ENCODE peak calls at places on chromosomes 2 and 18, in eight cellular contexts. U is K562, Z is GM12878, Y is A549, E is ovary, L is suprapubic skin, W is stomach, F is upper lobe of left lung. M is an unnamed sample.
A peak's percentile ranks its signal among the peaks of the same experiment; 100 is the strongest.

GRCh38 chr18:9419956-9420631 is 55.2 kb upstream of the RALBP1 start:
- DNase-seq in U (no peak), Z (no peak), Y (no peak), E (no peak), L (no peak), W (no peak), F (no peak), M (peak; percentile 20)

GRCh38 chr18:46562674-46563192 is 94.3 kb downstream of the LOXHD1 start:
- DNase-seq in U (no peak), Z (no peak), Y (no peak), E (no peak), L (no peak), W (no peak), F (no peak), M (no peak)

GRCh38 chr2:48600204-48600813 is 17.3 kb upstream of the GTF2A1L start:
- DNase-seq in U (peak; percentile 23), Z (no peak), Y (peak; percentile 46), E (no peak), L (no peak), W (no peak), F (no peak), M (no peak)

GRCh38 chr2:240670402-240670801 is 12.3 kb downstream of the AQP12B start:
- DNase-seq in U (no peak), Z (no peak), Y (no peak), E (no peak), L (no peak), W (no peak), F (no peak), M (no peak)

GRCh38 chr2:136389809-136390208 is 271.9 kb upstream of the CXCR4 start:
- DNase-seq in U (no peak), Z (no peak), Y (no peak), E (no peak), L (no peak), W (no peak), F (no peak), M (no peak)

GRCh38 chr18:13612111-13612997 is 114.0 kb downstream of the FAM210A start:
- DNase-seq in U (no peak), Z (peak; percentile 94), Y (no peak), E (no peak), L (no peak), W (peak; percentile 44), F (no peak), M (peak; percentile 57)

GRCh38 chr2:18684202-18685040 is 95.1 kb upstream of the NT5C1B start:
- DNase-seq in U (no peak), Z (no peak), Y (no peak), E (no peak), L (no peak), W (no peak), F (no peak), M (no peak)

GRCh38 chr18:72235422-72235821 is 308.7 kb downstream of the CBLN2 start:
- DNase-seq in U (no peak), Z (no peak), Y (peak; percentile 15), E (no peak), L (no peak), W (no peak), F (no peak), M (no peak)

GRCh38 chr2:219060821-219061791 is at the start of gene IHH:
- DNase-seq in U (no peak), Z (no peak), Y (peak; percentile 13), E (no peak), L (no peak), W (peak; percentile 79), F (no peak), M (no peak)

GRCh38 chr2:227848586-227848985 is 22.8 kb upstream of the DAW1 start:
- DNase-seq in U (no peak), Z (peak; percentile 80), Y (no peak), E (no peak), L (no peak), W (no peak), F (no peak), M (no peak)

GRCh38 chr18:72187956-72188355 is 356.2 kb downstream of the CBLN2 start:
- DNase-seq in U (no peak), Z (no peak), Y (no peak), E (no peak), L (no peak), W (no peak), F (no peak), M (no peak)

GRCh38 chr2:14342313-14342712 is 290.2 kb upstream of the LRATD1 start:
- DNase-seq in U (no peak), Z (no peak), Y (no peak), E (no peak), L (no peak), W (no peak), F (no peak), M (no peak)

GRCh38 chr2:60094450-60094929 is 459.0 kb downstream of the BCL11A start:
- DNase-seq in U (no peak), Z (no peak), Y (no peak), E (no peak), L (no peak), W (peak; percentile 34), F (no peak), M (no peak)

GRCh38 chr2:234555616-234556249 is 58.9 kb upstream of the ARL4C start:
- DNase-seq in U (no peak), Z (no peak), Y (no peak), E (no peak), L (no peak), W (no peak), F (no peak), M (no peak)

GRCh38 chr2:176246324-176246723 is 22.9 kb upstream of the MTX2 start:
- DNase-seq in U (no peak), Z (no peak), Y (no peak), E (no peak), L (no peak), W (no peak), F (no peak), M (no peak)

GRCh38 chr2:205066081-205066480 is 520.8 kb downstream of the PARD3B start:
- DNase-seq in U (no peak), Z (no peak), Y (no peak), E (no peak), L (no peak), W (no peak), F (no peak), M (no peak)

GRCh38 chr2:148020036-148020357 is 540 bp downstream of the ORC4 start:
- DNase-seq in U (peak; percentile 6), Z (no peak), Y (no peak), E (no peak), L (no peak), W (no peak), F (no peak), M (no peak)

GRCh38 chr2:188202777-188203176 is 88.9 kb upstream of the GULP1 start:
- DNase-seq in U (no peak), Z (no peak), Y (no peak), E (no peak), L (no peak), W (no peak), F (no peak), M (no peak)

GRCh38 chr2:60051991-60052390 is 501.5 kb downstream of the BCL11A start:
- DNase-seq in U (no peak), Z (no peak), Y (no peak), E (no peak), L (no peak), W (no peak), F (no peak), M (no peak)

GRCh38 chr2:158781562-158781961 is 13.6 kb upstream of the DAPL1 start:
- DNase-seq in U (no peak), Z (no peak), Y (peak; percentile 37), E (no peak), L (no peak), W (no peak), F (no peak), M (no peak)

GRCh38 chr2:74250189-74250631 is 51.8 kb downstream of the MTHFD2 start:
- DNase-seq in U (peak; percentile 76), Z (peak; percentile 17), Y (peak; percentile 56), E (peak; percentile 49), L (no peak), W (peak; percentile 59), F (peak; percentile 33), M (no peak)
- TF ChIP-seq CTCF in U (peak; percentile 86), Z (peak; percentile 84), Y (peak; percentile 92), E (peak; percentile 47), L (peak; percentile 54), W (no peak), F (peak; percentile 68), M (peak; percentile 45)

GRCh38 chr2:101121174-101121573 is 30.0 kb downstream of the TBC1D8 start:
- DNase-seq in U (no peak), Z (no peak), Y (peak; percentile 56), E (no peak), L (no peak), W (peak; percentile 65), F (no peak), M (no peak)
- TF ChIP-seq POLR2A in U (no peak), Z (no peak), Y (no peak), E (no peak), L (no peak), W (no peak), F (no peak), M (no peak)

GRCh38 chr2:195834836-195835235 is 177.8 kb downstream of the SLC39A10 start:
- DNase-seq in U (no peak), Z (no peak), Y (no peak), E (no peak), L (no peak), W (no peak), F (no peak), M (no peak)

GRCh38 chr2:195836002-195836401 is 179.0 kb downstream of the SLC39A10 start:
- DNase-seq in U (no peak), Z (no peak), Y (no peak), E (no peak), L (no peak), W (no peak), F (no peak), M (no peak)

GRCh38 chr2:195842932-195843331 is 185.9 kb downstream of the SLC39A10 start:
- DNase-seq in U (no peak), Z (no peak), Y (no peak), E (no peak), L (no peak), W (no peak), F (no peak), M (no peak)

DNA sequence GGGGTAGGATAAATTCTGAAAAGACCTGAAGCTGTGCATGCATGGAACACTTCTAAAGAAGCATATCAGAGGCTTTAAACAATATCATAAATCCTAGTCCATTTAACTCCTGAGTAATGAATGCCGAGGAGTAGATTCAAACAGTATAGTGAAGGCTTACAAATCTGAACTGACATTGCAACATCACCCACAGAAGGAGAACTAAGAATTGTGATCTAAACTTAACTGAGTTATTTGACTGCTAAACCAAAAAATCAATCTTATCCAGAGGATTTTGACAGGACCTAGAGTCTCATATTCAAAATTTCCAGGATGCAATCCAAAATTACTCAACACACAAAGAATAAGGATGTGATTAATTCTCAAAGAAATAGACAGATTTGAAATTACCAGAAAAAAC is 181.0 kb downstream of the SLC39A10 start:
- DNase-seq in U (no peak), Z (no peak), Y (no peak), E (no peak), L (no peak), W (no peak), F (no peak), M (no peak)
- TF ChIP-seq EP300 in U (no peak), Z (no peak), Y (no peak), E (no peak), L (no peak), W (no peak), F (no peak), M (no peak)

GRCh38 chr2:68911714-68912510 is 40.7 kb upstream of the BMP10 start:
- DNase-seq in U (no peak), Z (no peak), Y (no peak), E (no peak), L (no peak), W (no peak), F (no peak), M (no peak)
- TF ChIP-seq CTCF in U (no peak), Z (no peak), Y (no peak), E (no peak), L (no peak), W (no peak), F (no peak), M (no peak)

GRCh38 chr18:59957957-59958356 is 58.2 kb downstream of the PMAIP1 start:
- DNase-seq in U (peak; percentile 9), Z (no peak), Y (peak; percentile 5), E (no peak), L (no peak), W (peak; percentile 71), F (no peak), M (no peak)
- TF ChIP-seq POLR2A in U (no peak), Z (no peak), Y (no peak), E (no peak), L (no peak), W (no peak), F (no peak), M (no peak)